ENCODE peak calls at places on chromosomes 2 and 18, in eight cellular contexts. One of them, this sample, is unnamed.

GRCh38 chr2:134087371-134087921 is 166.4 kb upstream of the MGAT5 start:
- DNase-seq in endothelial cell of umbilical vein: no peak
- DNase-seq in activated T-helper 9 cell treated with anti-CD3 and anti-CD28 coated beads, Interleukin-2, amount 50 U/mL, for 16 hours: no peak
- DNase-seq in NCI-H446 treated with DMSO at 0.1 percent for 48 hours: no peak
- DNase-seq in fibroblast of the conjunctiva: no peak
- DNase-seq in left colon: no peak
- DNase-seq in activated CD4-positive, alpha-beta T cell treated with anti-CD3 and anti-CD28 coated beads for 24 hours: no peak
- DNase-seq in amygdala: no peak
- DNase-seq in this sample: peak

GRCh38 chr2:4635289-4635688 is 931.9 kb downstream of the DCDC2C start:
- DNase-seq in left colon: no peak
- DNase-seq in activated CD4-positive, alpha-beta T cell treated with anti-CD3 and anti-CD28 coated beads for 24 hours: no peak
- DNase-seq in activated T-helper 9 cell treated with anti-CD3 and anti-CD28 coated beads, Interleukin-2, amount 50 U/mL, for 16 hours: no peak
- DNase-seq in NCI-H446 treated with DMSO at 0.1 percent for 48 hours: no peak
- DNase-seq in endothelial cell of umbilical vein: peak
- DNase-seq in amygdala: no peak
- DNase-seq in fibroblast of the conjunctiva: no peak
- DNase-seq in this sample: no peak

GRCh38 chr18:34648269-34648668 is 61.8 kb upstream of the DTNA start:
- DNase-seq in NCI-H446 treated with DMSO at 0.1 percent for 48 hours: no peak
- DNase-seq in fibroblast of the conjunctiva: no peak
- DNase-seq in amygdala: no peak
- DNase-seq in endothelial cell of umbilical vein: no peak
- DNase-seq in activated CD4-positive, alpha-beta T cell treated with anti-CD3 and anti-CD28 coated beads for 24 hours: no peak
- DNase-seq in left colon: no peak
- DNase-seq in activated T-helper 9 cell treated with anti-CD3 and anti-CD28 coated beads, Interleukin-2, amount 50 U/mL, for 16 hours: no peak
- DNase-seq in this sample: no peak

GRCh38 chr2:180983468-180984388 is 3.3 kb downstream of the UBE2E3 start:
- DNase-seq in fibroblast of the conjunctiva: peak
- DNase-seq in endothelial cell of umbilical vein: peak
- DNase-seq in NCI-H446 treated with DMSO at 0.1 percent for 48 hours: peak
- DNase-seq in activated CD4-positive, alpha-beta T cell treated with anti-CD3 and anti-CD28 coated beads for 24 hours: no peak
- DNase-seq in activated T-helper 9 cell treated with anti-CD3 and anti-CD28 coated beads, Interleukin-2, amount 50 U/mL, for 16 hours: no peak
- DNase-seq in amygdala: no peak
- DNase-seq in left colon: no peak
- DNase-seq in this sample: peak

GRCh38 chr2:63692002-63692606 is 103.3 kb downstream of the MDH1 start:
- DNase-seq in fibroblast of the conjunctiva: peak
- DNase-seq in activated CD4-positive, alpha-beta T cell treated with anti-CD3 and anti-CD28 coated beads for 24 hours: no peak
- DNase-seq in activated T-helper 9 cell treated with anti-CD3 and anti-CD28 coated beads, Interleukin-2, amount 50 U/mL, for 16 hours: no peak
- DNase-seq in NCI-H446 treated with DMSO at 0.1 percent for 48 hours: no peak
- DNase-seq in left colon: no peak
- DNase-seq in endothelial cell of umbilical vein: peak
- DNase-seq in amygdala: no peak
- DNase-seq in this sample: peak

GRCh38 chr2:41919135-41919534 is 128.7 kb upstream of the PKDCC start:
- DNase-seq in left colon: no peak
- DNase-seq in amygdala: no peak
- DNase-seq in activated CD4-positive, alpha-beta T cell treated with anti-CD3 and anti-CD28 coated beads for 24 hours: no peak
- DNase-seq in fibroblast of the conjunctiva: no peak
- DNase-seq in endothelial cell of umbilical vein: no peak
- DNase-seq in activated T-helper 9 cell treated with anti-CD3 and anti-CD28 coated beads, Interleukin-2, amount 50 U/mL, for 16 hours: no peak
- DNase-seq in NCI-H446 treated with DMSO at 0.1 percent for 48 hours: no peak
- DNase-seq in this sample: no peak

GRCh38 chr2:135817946-135818345 is 19.0 kb downstream of the LCT start:
- DNase-seq in activated CD4-positive, alpha-beta T cell treated with anti-CD3 and anti-CD28 coated beads for 24 hours: no peak
- DNase-seq in fibroblast of the conjunctiva: no peak
- DNase-seq in NCI-H446 treated with DMSO at 0.1 percent for 48 hours: no peak
- DNase-seq in amygdala: no peak
- DNase-seq in left colon: no peak
- DNase-seq in endothelial cell of umbilical vein: no peak
- DNase-seq in activated T-helper 9 cell treated with anti-CD3 and anti-CD28 coated beads, Interleukin-2, amount 50 U/mL, for 16 hours: no peak
- DNase-seq in this sample: no peak

GRCh38 chr2:58569460-58570185 is 328.5 kb upstream of the FANCL start:
- DNase-seq in endothelial cell of umbilical vein: no peak
- DNase-seq in NCI-H446 treated with DMSO at 0.1 percent for 48 hours: peak
- DNase-seq in amygdala: no peak
- DNase-seq in left colon: no peak
- DNase-seq in activated T-helper 9 cell treated with anti-CD3 and anti-CD28 coated beads, Interleukin-2, amount 50 U/mL, for 16 hours: no peak
- DNase-seq in activated CD4-positive, alpha-beta T cell treated with anti-CD3 and anti-CD28 coated beads for 24 hours: no peak
- DNase-seq in fibroblast of the conjunctiva: no peak
- DNase-seq in this sample: peak

GRCh38 chr18:79458131-79458838 is 62.6 kb downstream of the NFATC1 start:
- DNase-seq in left colon: no peak
- DNase-seq in fibroblast of the conjunctiva: no peak
- DNase-seq in NCI-H446 treated with DMSO at 0.1 percent for 48 hours: no peak
- DNase-seq in amygdala: no peak
- DNase-seq in endothelial cell of umbilical vein: peak
- DNase-seq in activated T-helper 9 cell treated with anti-CD3 and anti-CD28 coated beads, Interleukin-2, amount 50 U/mL, for 16 hours: no peak
- DNase-seq in activated CD4-positive, alpha-beta T cell treated with anti-CD3 and anti-CD28 coated beads for 24 hours: no peak
- DNase-seq in this sample: peak

GRCh38 chr18:63099848-63100625 is 219.5 kb downstream of the BCL2 start:
- DNase-seq in activated T-helper 9 cell treated with anti-CD3 and anti-CD28 coated beads, Interleukin-2, amount 50 U/mL, for 16 hours: no peak
- DNase-seq in amygdala: no peak
- DNase-seq in activated CD4-positive, alpha-beta T cell treated with anti-CD3 and anti-CD28 coated beads for 24 hours: no peak
- DNase-seq in NCI-H446 treated with DMSO at 0.1 percent for 48 hours: no peak
- DNase-seq in endothelial cell of umbilical vein: no peak
- DNase-seq in fibroblast of the conjunctiva: no peak
- DNase-seq in left colon: peak
- DNase-seq in this sample: peak

GRCh38 chr2:120912101-120912985 is 176.7 kb downstream of the GLI2 start:
- DNase-seq in activated T-helper 9 cell treated with anti-CD3 and anti-CD28 coated beads, Interleukin-2, amount 50 U/mL, for 16 hours: no peak
- DNase-seq in endothelial cell of umbilical vein: no peak
- DNase-seq in fibroblast of the conjunctiva: peak
- DNase-seq in NCI-H446 treated with DMSO at 0.1 percent for 48 hours: no peak
- DNase-seq in amygdala: no peak
- DNase-seq in left colon: peak
- DNase-seq in activated CD4-positive, alpha-beta T cell treated with anti-CD3 and anti-CD28 coated beads for 24 hours: no peak
- DNase-seq in this sample: peak

GRCh38 chr2:216023055-216023648 is 9.8 kb upstream of the MREG start:
- DNase-seq in left colon: no peak
- DNase-seq in activated T-helper 9 cell treated with anti-CD3 and anti-CD28 coated beads, Interleukin-2, amount 50 U/mL, for 16 hours: peak
- DNase-seq in endothelial cell of umbilical vein: peak
- DNase-seq in NCI-H446 treated with DMSO at 0.1 percent for 48 hours: no peak
- DNase-seq in amygdala: no peak
- DNase-seq in activated CD4-positive, alpha-beta T cell treated with anti-CD3 and anti-CD28 coated beads for 24 hours: peak
- DNase-seq in fibroblast of the conjunctiva: peak
- DNase-seq in this sample: peak

GRCh38 chr18:78601349-78601748 is 378.3 kb upstream of the SALL3 start:
- DNase-seq in left colon: no peak
- DNase-seq in fibroblast of the conjunctiva: no peak
- DNase-seq in NCI-H446 treated with DMSO at 0.1 percent for 48 hours: no peak
- DNase-seq in amygdala: no peak
- DNase-seq in endothelial cell of umbilical vein: no peak
- DNase-seq in activated T-helper 9 cell treated with anti-CD3 and anti-CD28 coated beads, Interleukin-2, amount 50 U/mL, for 16 hours: no peak
- DNase-seq in activated CD4-positive, alpha-beta T cell treated with anti-CD3 and anti-CD28 coated beads for 24 hours: no peak
- DNase-seq in this sample: no peak

GRCh38 chr18:79574938-79575525 is 104.6 kb upstream of the CTDP1 start:
- DNase-seq in left colon: peak
- DNase-seq in activated CD4-positive, alpha-beta T cell treated with anti-CD3 and anti-CD28 coated beads for 24 hours: no peak
- DNase-seq in fibroblast of the conjunctiva: no peak
- DNase-seq in amygdala: no peak
- DNase-seq in endothelial cell of umbilical vein: no peak
- DNase-seq in activated T-helper 9 cell treated with anti-CD3 and anti-CD28 coated beads, Interleukin-2, amount 50 U/mL, for 16 hours: no peak
- DNase-seq in NCI-H446 treated with DMSO at 0.1 percent for 48 hours: no peak
- DNase-seq in this sample: no peak

GRCh38 chr18:32011193-32011592 is 7.4 kb upstream of the RNF125 start:
- DNase-seq in NCI-H446 treated with DMSO at 0.1 percent for 48 hours: no peak
- DNase-seq in activated T-helper 9 cell treated with anti-CD3 and anti-CD28 coated beads, Interleukin-2, amount 50 U/mL, for 16 hours: no peak
- DNase-seq in fibroblast of the conjunctiva: no peak
- DNase-seq in activated CD4-positive, alpha-beta T cell treated with anti-CD3 and anti-CD28 coated beads for 24 hours: no peak
- DNase-seq in amygdala: no peak
- DNase-seq in left colon: no peak
- DNase-seq in endothelial cell of umbilical vein: no peak
- DNase-seq in this sample: no peak

GRCh38 chr2:201643216-201643651 is at the start of gene TMEM237:
- DNase-seq in NCI-H446 treated with DMSO at 0.1 percent for 48 hours: peak
- DNase-seq in activated T-helper 9 cell treated with anti-CD3 and anti-CD28 coated beads, Interleukin-2, amount 50 U/mL, for 16 hours: peak
- DNase-seq in activated CD4-positive, alpha-beta T cell treated with anti-CD3 and anti-CD28 coated beads for 24 hours: no peak
- DNase-seq in amygdala: no peak
- DNase-seq in endothelial cell of umbilical vein: peak
- DNase-seq in left colon: no peak
- DNase-seq in fibroblast of the conjunctiva: no peak
- DNase-seq in this sample: peak

GRCh38 chr18:48791636-48792105 is 159.1 kb downstream of the SMAD7 start:
- DNase-seq in endothelial cell of umbilical vein: no peak
- DNase-seq in activated CD4-positive, alpha-beta T cell treated with anti-CD3 and anti-CD28 coated beads for 24 hours: no peak
- DNase-seq in fibroblast of the conjunctiva: no peak
- DNase-seq in amygdala: no peak
- DNase-seq in activated T-helper 9 cell treated with anti-CD3 and anti-CD28 coated beads, Interleukin-2, amount 50 U/mL, for 16 hours: no peak
- DNase-seq in NCI-H446 treated with DMSO at 0.1 percent for 48 hours: no peak
- DNase-seq in left colon: no peak
- DNase-seq in this sample: no peak

GRCh38 chr2:174821628-174822027 is 57.4 kb upstream of the CHRNA1 start:
- DNase-seq in fibroblast of the conjunctiva: no peak
- DNase-seq in NCI-H446 treated with DMSO at 0.1 percent for 48 hours: no peak
- DNase-seq in left colon: no peak
- DNase-seq in activated T-helper 9 cell treated with anti-CD3 and anti-CD28 coated beads, Interleukin-2, amount 50 U/mL, for 16 hours: no peak
- DNase-seq in endothelial cell of umbilical vein: no peak
- DNase-seq in activated CD4-positive, alpha-beta T cell treated with anti-CD3 and anti-CD28 coated beads for 24 hours: no peak
- DNase-seq in amygdala: no peak
- DNase-seq in this sample: no peak

GRCh38 chr2:25558262-25558661 is 115.1 kb downstream of the DTNB start:
- DNase-seq in fibroblast of the conjunctiva: no peak
- DNase-seq in activated CD4-positive, alpha-beta T cell treated with anti-CD3 and anti-CD28 coated beads for 24 hours: peak
- DNase-seq in endothelial cell of umbilical vein: peak
- DNase-seq in activated T-helper 9 cell treated with anti-CD3 and anti-CD28 coated beads, Interleukin-2, amount 50 U/mL, for 16 hours: no peak
- DNase-seq in NCI-H446 treated with DMSO at 0.1 percent for 48 hours: no peak
- DNase-seq in amygdala: no peak
- DNase-seq in left colon: no peak
- DNase-seq in this sample: no peak

GRCh38 chr18:48752478-48752877 is 198.3 kb downstream of the SMAD7 start:
- DNase-seq in left colon: no peak
- DNase-seq in NCI-H446 treated with DMSO at 0.1 percent for 48 hours: no peak
- DNase-seq in fibroblast of the conjunctiva: no peak
- DNase-seq in amygdala: no peak
- DNase-seq in activated T-helper 9 cell treated with anti-CD3 and anti-CD28 coated beads, Interleukin-2, amount 50 U/mL, for 16 hours: no peak
- DNase-seq in endothelial cell of umbilical vein: no peak
- DNase-seq in activated CD4-positive, alpha-beta T cell treated with anti-CD3 and anti-CD28 coated beads for 24 hours: no peak
- DNase-seq in this sample: no peak

GRCh38 chr2:108184421-108184820 is 55.3 kb upstream of the SULT1C3 start:
- DNase-seq in left colon: no peak
- DNase-seq in fibroblast of the conjunctiva: no peak
- DNase-seq in activated CD4-positive, alpha-beta T cell treated with anti-CD3 and anti-CD28 coated beads for 24 hours: no peak
- DNase-seq in amygdala: no peak
- DNase-seq in NCI-H446 treated with DMSO at 0.1 percent for 48 hours: peak
- DNase-seq in activated T-helper 9 cell treated with anti-CD3 and anti-CD28 coated beads, Interleukin-2, amount 50 U/mL, for 16 hours: no peak
- DNase-seq in endothelial cell of umbilical vein: no peak
- DNase-seq in this sample: peak

GRCh38 chr2:231037731-231038482 is 584 bp downstream of the C2orf72 start:
- DNase-seq in fibroblast of the conjunctiva: no peak
- DNase-seq in left colon: no peak
- DNase-seq in amygdala: peak
- DNase-seq in activated CD4-positive, alpha-beta T cell treated with anti-CD3 and anti-CD28 coated beads for 24 hours: no peak
- DNase-seq in NCI-H446 treated with DMSO at 0.1 percent for 48 hours: no peak
- DNase-seq in endothelial cell of umbilical vein: no peak
- DNase-seq in activated T-helper 9 cell treated with anti-CD3 and anti-CD28 coated beads, Interleukin-2, amount 50 U/mL, for 16 hours: no peak
- DNase-seq in this sample: no peak

GRCh38 chr2:118784860-118785259 is 62.6 kb downstream of the EN1 start:
- DNase-seq in NCI-H446 treated with DMSO at 0.1 percent for 48 hours: no peak
- DNase-seq in activated T-helper 9 cell treated with anti-CD3 and anti-CD28 coated beads, Interleukin-2, amount 50 U/mL, for 16 hours: no peak
- DNase-seq in amygdala: no peak
- DNase-seq in left colon: no peak
- DNase-seq in endothelial cell of umbilical vein: no peak
- DNase-seq in activated CD4-positive, alpha-beta T cell treated with anti-CD3 and anti-CD28 coated beads for 24 hours: no peak
- DNase-seq in fibroblast of the conjunctiva: no peak
- DNase-seq in this sample: no peak

GRCh38 chr2:8058652-8059051 is 623.2 kb upstream of the ID2 start:
- DNase-seq in activated T-helper 9 cell treated with anti-CD3 and anti-CD28 coated beads, Interleukin-2, amount 50 U/mL, for 16 hours: no peak
- DNase-seq in NCI-H446 treated with DMSO at 0.1 percent for 48 hours: no peak
- DNase-seq in left colon: no peak
- DNase-seq in activated CD4-positive, alpha-beta T cell treated with anti-CD3 and anti-CD28 coated beads for 24 hours: no peak
- DNase-seq in fibroblast of the conjunctiva: no peak
- DNase-seq in amygdala: no peak
- DNase-seq in endothelial cell of umbilical vein: no peak
- DNase-seq in this sample: no peak

GRCh38 chr2:166239548-166239947 is 111.7 kb upstream of the SCN1A start:
- DNase-seq in fibroblast of the conjunctiva: peak
- DNase-seq in left colon: no peak
- DNase-seq in NCI-H446 treated with DMSO at 0.1 percent for 48 hours: no peak
- DNase-seq in amygdala: no peak
- DNase-seq in endothelial cell of umbilical vein: peak
- DNase-seq in activated CD4-positive, alpha-beta T cell treated with anti-CD3 and anti-CD28 coated beads for 24 hours: no peak
- DNase-seq in activated T-helper 9 cell treated with anti-CD3 and anti-CD28 coated beads, Interleukin-2, amount 50 U/mL, for 16 hours: no peak
- DNase-seq in this sample: no peak

GRCh38 chr2:240972201-240972600 is 26.2 kb upstream of the SNED1 start:
- DNase-seq in activated CD4-positive, alpha-beta T cell treated with anti-CD3 and anti-CD28 coated beads for 24 hours: no peak
- DNase-seq in activated T-helper 9 cell treated with anti-CD3 and anti-CD28 coated beads, Interleukin-2, amount 50 U/mL, for 16 hours: no peak
- DNase-seq in amygdala: no peak
- DNase-seq in NCI-H446 treated with DMSO at 0.1 percent for 48 hours: no peak
- DNase-seq in fibroblast of the conjunctiva: no peak
- DNase-seq in endothelial cell of umbilical vein: no peak
- DNase-seq in left colon: no peak
- DNase-seq in this sample: no peak

GRCh38 chr18:9690418-9691178 is 17.5 kb upstream of the RAB31 start:
- DNase-seq in amygdala: no peak
- DNase-seq in NCI-H446 treated with DMSO at 0.1 percent for 48 hours: peak
- DNase-seq in endothelial cell of umbilical vein: no peak
- DNase-seq in activated T-helper 9 cell treated with anti-CD3 and anti-CD28 coated beads, Interleukin-2, amount 50 U/mL, for 16 hours: no peak
- DNase-seq in left colon: no peak
- DNase-seq in activated CD4-positive, alpha-beta T cell treated with anti-CD3 and anti-CD28 coated beads for 24 hours: no peak
- DNase-seq in fibroblast of the conjunctiva: no peak
- DNase-seq in this sample: no peak

GRCh38 chr2:38191516-38191915 is 115.6 kb upstream of the CYP1B1 start:
- DNase-seq in NCI-H446 treated with DMSO at 0.1 percent for 48 hours: no peak
- DNase-seq in endothelial cell of umbilical vein: no peak
- DNase-seq in left colon: no peak
- DNase-seq in activated CD4-positive, alpha-beta T cell treated with anti-CD3 and anti-CD28 coated beads for 24 hours: no peak
- DNase-seq in activated T-helper 9 cell treated with anti-CD3 and anti-CD28 coated beads, Interleukin-2, amount 50 U/mL, for 16 hours: no peak
- DNase-seq in fibroblast of the conjunctiva: no peak
- DNase-seq in amygdala: no peak
- DNase-seq in this sample: peak

GRCh38 chr2:199329466-199329865 is 128.3 kb downstream of the SATB2 start:
- DNase-seq in activated CD4-positive, alpha-beta T cell treated with anti-CD3 and anti-CD28 coated beads for 24 hours: no peak
- DNase-seq in activated T-helper 9 cell treated with anti-CD3 and anti-CD28 coated beads, Interleukin-2, amount 50 U/mL, for 16 hours: no peak
- DNase-seq in left colon: no peak
- DNase-seq in NCI-H446 treated with DMSO at 0.1 percent for 48 hours: no peak
- DNase-seq in fibroblast of the conjunctiva: no peak
- DNase-seq in amygdala: no peak
- DNase-seq in endothelial cell of umbilical vein: no peak
- DNase-seq in this sample: no peak

GRCh38 chr2:98913916-98914712 is 21.9 kb downstream of the CRACDL start:
- DNase-seq in left colon: no peak
- DNase-seq in activated T-helper 9 cell treated with anti-CD3 and anti-CD28 coated beads, Interleukin-2, amount 50 U/mL, for 16 hours: no peak
- DNase-seq in NCI-H446 treated with DMSO at 0.1 percent for 48 hours: no peak
- DNase-seq in fibroblast of the conjunctiva: no peak
- DNase-seq in endothelial cell of umbilical vein: no peak
- DNase-seq in amygdala: no peak
- DNase-seq in activated CD4-positive, alpha-beta T cell treated with anti-CD3 and anti-CD28 coated beads for 24 hours: no peak
- DNase-seq in this sample: no peak

GRCh38 chr2:53568463-53568862 is 199.1 kb upstream of the CHAC2 start:
- DNase-seq in endothelial cell of umbilical vein: no peak
- DNase-seq in left colon: no peak
- DNase-seq in activated T-helper 9 cell treated with anti-CD3 and anti-CD28 coated beads, Interleukin-2, amount 50 U/mL, for 16 hours: no peak
- DNase-seq in NCI-H446 treated with DMSO at 0.1 percent for 48 hours: no peak
- DNase-seq in fibroblast of the conjunctiva: no peak
- DNase-seq in amygdala: no peak
- DNase-seq in activated CD4-positive, alpha-beta T cell treated with anti-CD3 and anti-CD28 coated beads for 24 hours: no peak
- DNase-seq in this sample: no peak

This sample was measured in HT-29.